ENCODE peak calls at places on chromosomes 6 and 20, in five cellular contexts. One of them, this sample, is unnamed.
A peak's percentile ranks its signal among the peaks of the same experiment; 100 is the strongest.

GRCh38 chr6:13065596-13065995 is 262.7 kb downstream of the TBC1D7 start:
- DNase-seq in amygdala: no peak
- DNase-seq in GF-D8: no peak
- DNase-seq in ELR: no peak
- DNase-seq in foreskin keratinocyte: no peak
- DNase-seq in this sample: no peak

GRCh38 chr6:148193063-148193680 is 149.5 kb upstream of the SASH1 start:
- DNase-seq in GF-D8: no peak
- DNase-seq in amygdala: no peak
- DNase-seq in foreskin keratinocyte: peak; percentile 93
- DNase-seq in ELR: no peak
- DNase-seq in this sample: no peak

GRCh38 chr6:101429291-101429690 is 35.8 kb downstream of the GRIK2 start:
- DNase-seq in amygdala: no peak
- DNase-seq in ELR: no peak
- DNase-seq in foreskin keratinocyte: peak; percentile 10
- DNase-seq in GF-D8: no peak
- DNase-seq in this sample: no peak

GRCh38 chr6:137341721-137342195 is 122.6 kb upstream of the IFNGR1 start:
- DNase-seq in ELR: peak; percentile 23
- DNase-seq in foreskin keratinocyte: no peak
- DNase-seq in GF-D8: no peak
- DNase-seq in amygdala: peak; percentile 79
- DNase-seq in this sample: peak; percentile 78

GRCh38 chr6:170212051-170212756 is 78.7 kb downstream of the DLL1 start:
- DNase-seq in GF-D8: no peak
- DNase-seq in amygdala: no peak
- DNase-seq in foreskin keratinocyte: no peak
- DNase-seq in ELR: no peak
- DNase-seq in this sample: no peak

GRCh38 chr6:132425176-132425575 is 23.9 kb upstream of the MOXD1 start:
- DNase-seq in amygdala: no peak
- DNase-seq in GF-D8: no peak
- DNase-seq in ELR: no peak
- DNase-seq in foreskin keratinocyte: no peak
- DNase-seq in this sample: no peak

GRCh38 chr20:58028123-58028522 is 200.3 kb downstream of the ANKRD60 start:
- DNase-seq in GF-D8: no peak
- DNase-seq in amygdala: no peak
- DNase-seq in ELR: peak; percentile 9
- DNase-seq in foreskin keratinocyte: no peak
- DNase-seq in this sample: no peak

GRCh38 chr20:40323411-40323810 is 365.6 kb downstream of the MAFB start:
- DNase-seq in ELR: peak; percentile 2
- DNase-seq in amygdala: no peak
- DNase-seq in foreskin keratinocyte: peak; percentile 62
- DNase-seq in GF-D8: no peak
- DNase-seq in this sample: no peak

GRCh38 chr6:99606670-99607415 is at the start of gene PRDM13:
- DNase-seq in foreskin keratinocyte: no peak
- DNase-seq in GF-D8: no peak
- DNase-seq in ELR: no peak
- DNase-seq in amygdala: no peak
- DNase-seq in this sample: no peak

GRCh38 chr20:22700387-22700786 is 116.0 kb upstream of the FOXA2 start:
- DNase-seq in amygdala: no peak
- DNase-seq in foreskin keratinocyte: peak; percentile 22
- DNase-seq in ELR: no peak
- DNase-seq in GF-D8: no peak
- DNase-seq in this sample: no peak

GRCh38 chr6:1917628-1918371 is 308.1 kb downstream of the FOXC1 start:
- DNase-seq in foreskin keratinocyte: peak; percentile 92
- DNase-seq in amygdala: no peak
- DNase-seq in GF-D8: no peak
- DNase-seq in ELR: peak; percentile 95
- DNase-seq in this sample: no peak

GRCh38 chr6:157258878-157259277 is 64.4 kb downstream of the TMEM242 start:
- DNase-seq in ELR: no peak
- DNase-seq in amygdala: no peak
- DNase-seq in GF-D8: no peak
- DNase-seq in foreskin keratinocyte: no peak
- DNase-seq in this sample: no peak

GRCh38 chr6:56556751-56557540 is 85.7 kb downstream of the DST start:
- DNase-seq in foreskin keratinocyte: no peak
- DNase-seq in amygdala: no peak
- DNase-seq in GF-D8: no peak
- DNase-seq in ELR: no peak
- DNase-seq in this sample: no peak

GRCh38 chr20:24782221-24782620 is 166.8 kb upstream of the CST7 start:
- DNase-seq in GF-D8: no peak
- DNase-seq in ELR: no peak
- DNase-seq in foreskin keratinocyte: no peak
- DNase-seq in amygdala: no peak
- DNase-seq in this sample: no peak

This sample was measured in nucleus accumbens.